ENCODE peak calls at places on chromosomes 13 and 19, in seven cellular contexts. T is astrocyte of the spinal cord; P is breast epithelium; J is GDM1; V is stimulated activated CD8-positive, alpha-beta memory T cell treated with anti-CD3 and anti-CD28 coated beads, Interleukin-7, amount 100 ng/mL, for 4 hours; Y is WERI-Rb-1; Q is NCI-H1436 treated with DMSO at 0.1 percent for 48 hours. X is an unnamed sample.

GRCh38 chr19:29878973-29879654 is 62.9 kb upstream of the URI1 start:
- DNase-seq in V (no peak), T (no peak), Q (peak), P (peak), J (peak), Y (no peak), X (peak)

GRCh38 chr13:72514141-72514540 is 213.3 kb downstream of the MZT1 start:
- DNase-seq in Y (no peak), P (no peak), V (no peak), Q (no peak), J (no peak), T (peak), X (no peak)

GRCh38 chr19:49690073-49690655 is 752 bp upstream of the CPT1C start:
- DNase-seq in P (no peak), Y (no peak), V (no peak), Q (no peak), T (no peak), J (no peak), X (peak)

GRCh38 chr19:18441804-18442788 is 4.2 kb upstream of the ISYNA1 start:
- DNase-seq in V (no peak), Q (no peak), Y (no peak), T (no peak), J (no peak), P (no peak), X (no peak)

GRCh38 chr13:109152941-109153340 is 523.5 kb downstream of the MYO16 start:
- DNase-seq in Y (no peak), V (no peak), T (peak), J (no peak), Q (no peak), P (no peak), X (no peak)

GRCh38 chr13:48600374-48601364 is 53.1 kb upstream of the CYSLTR2 start:
- DNase-seq in V (no peak), Q (no peak), J (peak), T (peak), Y (no peak), P (no peak), X (peak)

GRCh38 chr19:29881386-29881785 is 60.7 kb upstream of the URI1 start:
- DNase-seq in Y (no peak), V (no peak), Q (no peak), P (peak), J (no peak), T (no peak), X (peak)

GRCh38 chr19:3544742-3545668 is 6.0 kb downstream of the TEKTIP1 start:
- DNase-seq in Y (peak), J (no peak), V (peak), Q (no peak), P (no peak), T (peak), X (peak)

GRCh38 chr19:1668339-1669123 is 16.1 kb upstream of the TCF3 start:
- DNase-seq in Q (no peak), V (no peak), T (no peak), J (no peak), P (no peak), Y (peak), X (no peak)

GRCh38 chr13:20415288-20415644 is 110.4 kb downstream of the CRYL1 start:
- DNase-seq in Y (no peak), V (no peak), Q (no peak), P (no peak), T (no peak), J (no peak), X (no peak)